ENCODE peak calls at places on chromosome 17, in seven cellular contexts. J, W, Q, P, L, F and D are unnamed samples.
A peak's percentile ranks its signal among the peaks of the same experiment; 100 is the strongest.

GRCh38 chr17:44069974-44070454 is 521 bp upstream of the G6PC3 start:
- DNase-seq in J (no peak), W (peak; percentile 29), Q (no peak), P (no peak), L (no peak), F (no peak), D (peak; percentile 50)

GRCh38 chr17:1313270-1314005 is 34.0 kb downstream of the TRARG1 start:
- DNase-seq in J (no peak), W (no peak), Q (no peak), P (no peak), L (no peak), F (no peak), D (no peak)

GRCh38 chr17:63041722-63042121 is 75.7 kb downstream of the TANC2 start:
- DNase-seq in J (no peak), W (no peak), Q (no peak), P (no peak), L (no peak), F (no peak), D (no peak)

GRCh38 chr17:49515196-49515770 is 20.2 kb downstream of the NGFR start:
- DNase-seq in J (peak; percentile 95), W (peak; percentile 96), Q (no peak), P (peak; percentile 90), L (peak; percentile 71), F (peak; percentile 83), D (peak; percentile 97)

GRCh38 chr17:74431568-74432483 is at the start of gene GPRC5C:
- DNase-seq in J (peak; percentile 29), W (peak; percentile 94), Q (no peak), P (peak; percentile 86), L (no peak), F (peak; percentile 90), D (peak; percentile 86)

GRCh38 chr17:78659546-78659945 is 82.3 kb upstream of the DNAH17 start:
- DNase-seq in J (no peak), W (no peak), Q (no peak), P (no peak), L (no peak), F (no peak), D (no peak)

GRCh38 chr17:37648555-37648954 is 5.3 kb upstream of the DDX52 start:
- DNase-seq in J (no peak), W (no peak), Q (no peak), P (no peak), L (no peak), F (no peak), D (no peak)

GRCh38 chr17:14559220-14559619 is 258.3 kb downstream of the HS3ST3B1 start:
- DNase-seq in J (no peak), W (no peak), Q (no peak), P (no peak), L (no peak), F (no peak), D (no peak)

GRCh38 chr17:32777436-32777835 is 99.5 kb downstream of the MYO1D start:
- DNase-seq in J (no peak), W (no peak), Q (no peak), P (no peak), L (no peak), F (no peak), D (no peak)

GRCh38 chr17:29686998-29687397 is 64.3 kb upstream of the CORO6 start:
- DNase-seq in J (no peak), W (no peak), Q (no peak), P (peak; percentile 38), L (no peak), F (no peak), D (no peak)

GRCh38 chr17:36721560-36722120 is 120.3 kb downstream of the MRM1 start:
- DNase-seq in J (no peak), W (no peak), Q (no peak), P (no peak), L (no peak), F (no peak), D (no peak)

GRCh38 chr17:5413682-5414081 is 5.8 kb downstream of the NUP88 start:
- DNase-seq in J (no peak), W (no peak), Q (no peak), P (no peak), L (no peak), F (no peak), D (no peak)

GRCh38 chr17:75588546-75589016 is 981 bp downstream of the MYO15B start:
- DNase-seq in J (no peak), W (no peak), Q (no peak), P (peak; percentile 49), L (no peak), F (peak; percentile 44), D (no peak)

GRCh38 chr17:34720760-34721159 is 141.4 kb downstream of the TMEM132E start:
- DNase-seq in J (no peak), W (no peak), Q (no peak), P (no peak), L (no peak), F (no peak), D (no peak)

GRCh38 chr17:62895256-62895649 is 70.8 kb upstream of the TANC2 start:
- DNase-seq in J (no peak), W (no peak), Q (no peak), P (no peak), L (no peak), F (no peak), D (no peak)

GRCh38 chr17:6100891-6101290 is 30.7 kb downstream of the WSCD1 start:
- DNase-seq in J (no peak), W (no peak), Q (no peak), P (no peak), L (no peak), F (no peak), D (no peak)

GRCh38 chr17:4007346-4008081 is 43.3 kb upstream of the ATP2A3 start:
- DNase-seq in J (no peak), W (no peak), Q (no peak), P (no peak), L (no peak), F (no peak), D (no peak)

GRCh38 chr17:76238847-76239537 is 1.3 kb downstream of the RNF157 start:
- DNase-seq in J (no peak), W (no peak), Q (no peak), P (no peak), L (no peak), F (no peak), D (no peak)

GRCh38 chr17:7029659-7030058 is 6.2 kb upstream of the SLC16A13 start:
- DNase-seq in J (no peak), W (no peak), Q (no peak), P (no peak), L (no peak), F (no peak), D (no peak)

GRCh38 chr17:19739241-19740201 is 8.6 kb downstream of the ALDH3A1 start:
- DNase-seq in J (no peak), W (peak; percentile 26), Q (no peak), P (no peak), L (no peak), F (no peak), D (no peak)

GRCh38 chr17:17849863-17850373 is 13.1 kb upstream of the SREBF1 start:
- DNase-seq in J (no peak), W (peak; percentile 77), Q (no peak), P (peak; percentile 82), L (no peak), F (peak; percentile 58), D (no peak)

GRCh38 chr17:75996665-75997590 is 3.7 kb upstream of the CDK3 start:
- DNase-seq in J (no peak), W (no peak), Q (no peak), P (peak; percentile 61), L (no peak), F (peak; percentile 59), D (no peak)

GRCh38 chr17:36752096-36752888 is 150.9 kb downstream of the MRM1 start:
- DNase-seq in J (no peak), W (no peak), Q (no peak), P (no peak), L (no peak), F (peak; percentile 52), D (no peak)

GRCh38 chr17:45428050-45428953 is 4.4 kb downstream of the ARHGAP27 start:
- DNase-seq in J (peak; percentile 78), W (peak; percentile 78), Q (peak; percentile 67), P (peak; percentile 78), L (no peak), F (no peak), D (peak; percentile 96)

GRCh38 chr17:80738987-80739730 is 194.5 kb downstream of the RPTOR start:
- DNase-seq in J (no peak), W (no peak), Q (no peak), P (no peak), L (no peak), F (no peak), D (no peak)

GRCh38 chr17:59846391-59847165 is 46.2 kb downstream of the TUBD1 start:
- DNase-seq in J (no peak), W (peak; percentile 70), Q (no peak), P (peak; percentile 45), L (no peak), F (peak; percentile 62), D (no peak)

GRCh38 chr17:45790296-45790922 is 6.3 kb downstream of the CRHR1 start:
- DNase-seq in J (no peak), W (no peak), Q (no peak), P (no peak), L (no peak), F (no peak), D (no peak)